ENCODE peak calls at places on chromosomes 3 and 15, in six cellular contexts. E, H, I, M, B and S are unnamed samples.

GRCh38 chr15:65903296-65904073 is 34.2 kb downstream of the RAB11A start:
- DNase-seq in E (no peak), H (no peak), I (no peak), M (no peak), B (no peak), S (no peak)

GRCh38 chr15:89812126-89812846 is 2.4 kb downstream of the ANPEP start:
- DNase-seq in E (no peak), H (no peak), I (no peak), M (peak; percentile 78), B (no peak), S (no peak)

GRCh38 chr15:41501961-41502786 is 8.5 kb downstream of the ITPKA start:
- DNase-seq in E (peak; percentile 38), H (peak; percentile 66), I (no peak), M (no peak), B (no peak), S (no peak)

GRCh38 chr3:70108072-70108471 is 108.5 kb downstream of the SAMMSON start:
- DNase-seq in E (no peak), H (peak; percentile 11), I (no peak), M (no peak), B (peak; percentile 33), S (no peak)

GRCh38 chr15:76193934-76194333 is 117.3 kb downstream of the ETFA start:
- DNase-seq in E (no peak), H (no peak), I (no peak), M (peak; percentile 15), B (no peak), S (no peak)

GRCh38 chr3:155618575-155618974 is 126.3 kb downstream of the PLCH1 start:
- DNase-seq in E (no peak), H (no peak), I (no peak), M (no peak), B (no peak), S (no peak)

GRCh38 chr3:9405756-9406155 is 8.3 kb downstream of the SETD5 start:
- DNase-seq in E (no peak), H (no peak), I (no peak), M (no peak), B (no peak), S (no peak)

GRCh38 chr15:75207618-75208500 is 6.2 kb downstream of the C15orf39 start:
- DNase-seq in E (no peak), H (no peak), I (no peak), M (no peak), B (no peak), S (no peak)

GRCh38 chr3:54882114-54882833 is 45.6 kb downstream of the LRTM1 start:
- DNase-seq in E (no peak), H (no peak), I (no peak), M (no peak), B (no peak), S (no peak)

GRCh38 chr3:142029791-142030190 is 119.6 kb downstream of the TFDP2 start:
- DNase-seq in E (no peak), H (no peak), I (no peak), M (no peak), B (no peak), S (no peak)

GRCh38 chr3:9779721-9780450 is 10.1 kb upstream of the CAMK1 start:
- DNase-seq in E (peak; percentile 22), H (peak; percentile 65), I (no peak), M (no peak), B (no peak), S (no peak)

GRCh38 chr3:81024560-81024959 is 736.9 kb downstream of the GBE1 start:
- DNase-seq in E (no peak), H (no peak), I (no peak), M (no peak), B (no peak), S (no peak)

GRCh38 chr3:141410861-141411771 is 42.8 kb downstream of the ZBTB38 start:
- DNase-seq in E (peak; percentile 46), H (peak; percentile 86), I (peak; percentile 41), M (no peak), B (no peak), S (no peak)

GRCh38 chr3:10929978-10930620 is 62.4 kb upstream of the SLC6A1 start:
- DNase-seq in E (no peak), H (no peak), I (no peak), M (no peak), B (no peak), S (no peak)

GRCh38 chr15:77143191-77143590 is 72.3 kb upstream of the TSPAN3 start:
- DNase-seq in E (no peak), H (no peak), I (no peak), M (no peak), B (no peak), S (no peak)

GRCh38 chr15:40436116-40436891 is 4.4 kb upstream of the BAHD1 start:
- DNase-seq in E (no peak), H (no peak), I (peak; percentile 73), M (peak; percentile 53), B (no peak), S (no peak)

GRCh38 chr3:19215427-19215826 is 67.1 kb downstream of the KCNH8 start:
- DNase-seq in E (no peak), H (no peak), I (no peak), M (no peak), B (no peak), S (no peak)

GRCh38 chr3:132254076-132254755 is 63.0 kb upstream of the ACP3 start:
- DNase-seq in E (no peak), H (no peak), I (no peak), M (no peak), B (no peak), S (no peak)

GRCh38 chr3:133506215-133506901 is 67.1 kb upstream of the CDV3 start:
- DNase-seq in E (peak; percentile 23), H (peak; percentile 90), I (no peak), M (no peak), B (no peak), S (no peak)

GRCh38 chr15:60656041-60656440 is 177.1 kb upstream of the ICE2 start:
- DNase-seq in E (no peak), H (no peak), I (no peak), M (no peak), B (no peak), S (no peak)

GRCh38 chr15:57911247-57911646 is 154.3 kb downstream of the ALDH1A2 start:
- DNase-seq in E (no peak), H (no peak), I (peak; percentile 34), M (peak; percentile 68), B (no peak), S (no peak)

GRCh38 chr3:72414481-72415016 is 433.7 kb downstream of the SHQ1 start:
- DNase-seq in E (no peak), H (no peak), I (no peak), M (no peak), B (no peak), S (no peak)

GRCh38 chr15:33656090-33656670 is 312.1 kb upstream of the CHRM5 start:
- DNase-seq in E (no peak), H (no peak), I (no peak), M (no peak), B (no peak), S (no peak)

GRCh38 chr3:59710556-59710953 is 660.7 kb upstream of the CFAP20DC start:
- DNase-seq in E (no peak), H (no peak), I (no peak), M (no peak), B (no peak), S (no peak)

DNA sequence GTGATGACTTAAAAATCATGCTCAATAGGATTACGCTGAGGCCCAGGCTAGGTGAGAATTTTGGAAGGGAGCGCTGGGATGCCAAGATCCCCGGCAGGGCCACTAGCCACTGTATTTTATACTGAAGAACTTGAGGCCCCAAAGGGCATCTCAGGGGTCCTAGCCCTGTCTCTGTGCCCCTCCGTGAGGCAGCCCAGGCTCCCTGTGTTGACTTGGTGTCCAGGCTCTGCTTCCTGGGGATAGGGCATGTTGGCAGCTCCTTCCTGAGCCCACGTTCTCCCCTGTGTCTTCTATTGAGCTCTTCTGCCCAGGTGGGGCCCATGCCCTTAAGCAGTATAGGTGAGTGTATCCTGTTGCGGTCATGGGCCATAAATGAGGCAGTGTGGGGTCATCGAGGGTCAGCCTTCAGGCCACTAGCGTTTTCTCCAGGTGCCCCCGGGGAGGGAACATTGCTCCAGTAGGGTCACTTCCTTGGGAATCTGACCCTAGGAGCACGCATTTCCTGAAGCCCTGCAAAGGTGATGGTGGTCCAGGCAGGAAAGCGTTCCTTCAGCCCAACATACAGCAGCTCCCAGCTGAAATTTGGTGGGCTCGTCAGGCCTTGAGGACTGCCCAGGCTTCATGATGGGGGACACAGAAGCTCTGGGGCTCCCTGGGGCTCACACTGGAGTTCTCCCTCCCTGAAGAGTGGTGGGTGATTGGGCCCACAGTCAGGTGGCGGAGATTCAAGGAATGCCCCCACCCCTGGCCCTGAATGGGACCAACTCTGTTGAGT is 189.4 kb downstream of the UBE3A start:
- DNase-seq in E (no peak), H (no peak), I (peak; percentile 4), M (peak; percentile 29), B (no peak), S (no peak)
- H3K9me3 ChIP-seq in E (no peaks in the 10 kb centered on the region), H (no peaks in the 10 kb centered on the region), I (peaks cover 8% of the 10 kb centered on the region), M (peaks cover 2% of the 10 kb centered on the region), B (peaks cover 9% of the 10 kb centered on the region), S (no peaks in the 10 kb centered on the region)

GRCh38 chr15:56228854-56229253 is 14.8 kb downstream of the RFX7 start:
- DNase-seq in E (no peak), H (no peak), I (no peak), M (no peak), B (no peak), S (no peak)

GRCh38 chr15:56233549-56233948 is 10.1 kb downstream of the RFX7 start:
- DNase-seq in E (no peak), H (no peak), I (no peak), M (no peak), B (no peak), S (no peak)

GRCh38 chr15:56228352-56228751 is 15.3 kb downstream of the RFX7 start:
- DNase-seq in E (no peak), H (no peak), I (no peak), M (no peak), B (no peak), S (no peak)

GRCh38 chr15:56234804-56235203 is 8.9 kb downstream of the RFX7 start:
- DNase-seq in E (no peak), H (no peak), I (no peak), M (no peak), B (no peak), S (no peak)

GRCh38 chr15:56232058-56232457 is 11.6 kb downstream of the RFX7 start:
- DNase-seq in E (no peak), H (peak; percentile 25), I (no peak), M (no peak), B (no peak), S (no peak)
- H3K9me3 ChIP-seq in E (no peaks in the 10 kb centered on the region), H (peaks cover 41% of the 10 kb centered on the region), I (peaks cover 7% of the 10 kb centered on the region), M (peaks cover 31% of the 10 kb centered on the region), B (peaks cover 3% of the 10 kb centered on the region), S (peaks cover 12% of the 10 kb centered on the region)

GRCh38 chr3:44721231-44722102 is 8.0 kb upstream of the ZNF501 start:
- DNase-seq in E (no peak), H (no peak), I (no peak), M (no peak), B (no peak), S (no peak)
- H3K9me3 ChIP-seq in E (peaks cover 62% of the 10 kb centered on the region), H (peaks cover 85% of the 10 kb centered on the region), I (peaks cover 64% of the 10 kb centered on the region), M (peaks cover 98% of the 10 kb centered on the region), B (peaks cover 18% of the 10 kb centered on the region), S (peaks cover 51% of the 10 kb centered on the region)

DNA sequence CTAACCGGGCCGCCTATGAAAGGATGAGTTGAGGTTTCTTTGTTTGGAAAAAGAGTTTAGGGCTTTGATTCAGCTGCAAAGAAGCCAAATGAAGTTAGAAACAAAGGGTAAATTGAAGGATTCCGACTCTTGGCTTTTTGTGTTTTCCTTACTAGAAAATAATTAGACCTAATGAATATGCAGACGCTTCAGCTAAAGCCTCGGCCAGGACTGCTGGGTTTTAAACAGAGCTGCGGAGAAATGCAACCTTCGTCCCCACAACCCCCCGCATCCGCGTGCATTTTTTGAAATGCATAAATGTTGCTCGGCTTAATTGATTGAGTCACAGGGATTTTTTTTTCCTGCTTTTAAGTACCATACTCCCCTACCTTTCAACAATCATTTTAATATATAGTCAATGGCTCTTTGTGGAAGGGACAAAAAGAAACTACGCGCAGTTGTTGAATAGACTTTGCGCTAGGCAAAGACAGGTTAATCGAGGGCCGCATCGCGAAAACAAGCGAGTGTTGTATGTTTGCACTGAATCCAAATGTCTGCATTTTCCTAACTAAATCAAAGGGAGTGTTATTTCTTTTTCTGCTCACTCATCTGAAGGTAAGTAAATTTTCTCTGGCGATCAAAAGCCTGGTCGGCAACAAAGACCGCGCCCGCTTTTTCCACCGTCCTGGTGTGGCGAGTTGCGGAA is 1.3 kb upstream of the ZIC4 start:
- DNase-seq in E (no peak), H (no peak), I (no peak), M (no peak), B (no peak), S (no peak)
- H3K9me3 ChIP-seq in E (no peaks in the 10 kb centered on the region), H (peaks cover 7% of the 10 kb centered on the region), I (peaks cover 4% of the 10 kb centered on the region), M (no peaks in the 10 kb centered on the region), B (no peaks in the 10 kb centered on the region), S (peaks cover 5% of the 10 kb centered on the region)